ENCODE peak calls at places on chromosomes 6 and 20, in six cellular contexts. U, Q, B, I, A and C are unnamed samples.

GRCh38 chr6:111844376-111844775 is 28.9 kb downstream of the FYN start:
- DNase-seq in U (no peak), Q (no peak), B (no peak), I (no peak), A (no peak), C (no peak)

GRCh38 chr20:64224344-64225165 is 31.0 kb upstream of the PCMTD2 start:
- DNase-seq in U (no peak), Q (no peak), B (peak), I (peak), A (no peak), C (no peak)

GRCh38 chr6:5345324-5345723 is 84.0 kb downstream of the FARS2 start:
- DNase-seq in U (no peak), Q (no peak), B (no peak), I (no peak), A (no peak), C (no peak)

GRCh38 chr20:12237772-12238171 is 320.1 kb downstream of the BTBD3 start:
- DNase-seq in U (no peak), Q (no peak), B (peak), I (peak), A (no peak), C (peak)

GRCh38 chr6:24924956-24925355 is 10.8 kb downstream of the RIPOR2 start:
- DNase-seq in U (no peak), Q (no peak), B (no peak), I (no peak), A (no peak), C (no peak)

GRCh38 chr6:8658391-8658790 is 223.0 kb upstream of the SLC35B3 start:
- DNase-seq in U (no peak), Q (no peak), B (no peak), I (no peak), A (no peak), C (no peak)

GRCh38 chr6:96939019-96939805 is 14.7 kb downstream of the KLHL32 start:
- DNase-seq in U (no peak), Q (no peak), B (peak), I (no peak), A (no peak), C (no peak)

GRCh38 chr6:169251371-169251802 is 2.3 kb downstream of the THBS2 start:
- DNase-seq in U (no peak), Q (no peak), B (no peak), I (no peak), A (no peak), C (peak)

GRCh38 chr6:31087494-31088089 is 24.8 kb downstream of the C6orf15 start:
- DNase-seq in U (peak), Q (peak), B (peak), I (peak), A (peak), C (peak)

GRCh38 chr20:64242003-64242796 is 13.3 kb upstream of the PCMTD2 start:
- DNase-seq in U (peak), Q (no peak), B (no peak), I (no peak), A (no peak), C (peak)

GRCh38 chr6:28884423-28885148 is 39.2 kb downstream of the TRIM27 start:
- DNase-seq in U (no peak), Q (peak), B (no peak), I (no peak), A (no peak), C (no peak)

GRCh38 chr6:166382500-166382932 is 224 bp downstream of the MPC1 start:
- DNase-seq in U (no peak), Q (no peak), B (no peak), I (no peak), A (no peak), C (peak)

DNA sequence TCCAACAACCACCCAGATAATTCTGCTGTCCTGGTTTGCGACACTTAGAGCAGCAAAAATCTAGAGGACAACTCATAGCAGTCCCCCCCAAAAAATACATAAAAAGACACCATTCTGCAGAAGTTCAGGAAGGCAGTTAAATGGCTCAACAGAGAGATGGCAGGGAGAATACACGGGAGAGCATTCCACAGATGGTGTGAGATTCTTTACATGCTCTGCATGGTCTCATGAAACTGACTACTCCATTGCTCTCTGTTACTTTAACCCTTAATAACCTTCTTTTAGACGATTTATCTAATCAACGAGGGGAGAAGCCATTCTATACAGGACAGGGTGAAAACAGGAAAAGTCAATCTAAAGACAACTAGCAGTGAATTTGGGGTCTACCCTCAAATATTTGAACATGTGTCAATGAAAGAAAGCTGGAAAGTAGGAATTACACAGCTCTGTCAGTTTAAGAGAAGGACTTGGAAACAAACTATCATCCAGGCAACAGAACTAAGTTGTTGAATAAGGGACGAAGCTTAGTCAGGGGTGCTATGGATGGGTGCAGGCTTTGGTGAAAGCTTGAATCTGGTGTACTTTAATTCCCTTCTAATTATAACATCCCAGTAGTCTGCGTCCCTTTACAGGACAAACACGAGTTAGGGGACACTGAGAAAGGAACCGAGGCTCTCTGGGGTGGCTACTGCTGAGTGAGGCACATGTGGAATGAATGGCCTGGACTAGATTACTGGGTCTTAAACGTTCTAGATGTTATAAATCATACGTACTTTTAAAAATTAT is 5.1 kb downstream of the PERP start:
- DNase-seq in U (no peak), Q (no peak), B (no peak), I (no peak), A (no peak), C (no peak)
- H3K4me3 ChIP-seq in U (no peak), Q (no peak), B (no peak), I (peak), A (no peak), C (no peak)

GRCh38 chr6:37060195-37060559 is 54.7 kb downstream of the FGD2 start:
- DNase-seq in U (no peak), Q (no peak), B (no peak), I (no peak), A (no peak), C (no peak)
- H3K4me3 ChIP-seq in U (no peak), Q (no peak), B (no peak), I (no peak), A (no peak), C (no peak)

DNA sequence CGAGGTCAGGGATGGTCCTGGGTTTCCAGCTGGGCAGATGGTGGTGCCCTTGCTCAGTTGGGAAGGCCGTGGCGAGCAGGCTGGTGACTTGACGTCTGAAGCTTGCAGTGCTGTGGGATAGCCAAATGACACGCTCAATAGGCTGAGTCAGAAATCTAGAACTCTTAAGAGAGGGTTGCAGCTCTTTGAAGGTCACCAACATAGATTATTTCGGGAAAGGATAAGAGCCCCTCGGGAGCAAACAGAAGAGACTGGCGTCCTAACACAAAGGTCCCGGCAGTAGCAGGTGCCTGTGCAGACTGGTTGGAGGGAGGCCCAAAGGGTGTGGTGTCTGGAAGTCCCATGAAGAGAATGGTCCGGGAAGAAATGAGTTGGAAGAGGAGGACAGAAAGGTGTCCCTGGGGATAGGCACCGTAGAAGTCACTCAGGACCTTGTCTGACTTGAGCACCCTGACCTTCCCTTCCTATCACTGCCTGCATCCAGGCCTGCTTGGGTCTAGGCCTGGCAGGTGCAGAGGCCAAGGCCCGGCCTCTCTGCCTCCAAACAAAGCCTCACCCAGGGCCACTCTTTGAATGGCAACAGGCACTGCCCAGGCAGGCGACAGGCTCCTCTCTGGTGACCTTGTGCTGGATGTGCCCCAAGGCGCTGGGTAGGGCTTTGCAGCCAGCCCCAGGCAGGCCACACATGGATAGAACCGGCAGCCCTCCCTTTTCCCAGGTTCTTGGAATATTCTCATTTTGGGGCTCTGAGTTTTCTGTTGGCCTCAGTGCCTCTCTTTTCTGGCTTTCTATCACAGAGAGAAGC is 18.6 kb downstream of the PKIG start:
- DNase-seq in U (peak), Q (no peak), B (no peak), I (peak), A (no peak), C (peak)
- H3K4me3 ChIP-seq in U (peak), Q (no peak), B (no peak), I (peak), A (peak), C (no peak)

GRCh38 chr6:7085911-7086310 is 21.9 kb upstream of the RREB1 start:
- DNase-seq in U (no peak), Q (no peak), B (peak), I (peak), A (no peak), C (peak)

GRCh38 chr6:7088076-7088742 is 19.6 kb upstream of the RREB1 start:
- DNase-seq in U (no peak), Q (no peak), B (no peak), I (no peak), A (no peak), C (no peak)

GRCh38 chr6:7087491-7087979 is 20.2 kb upstream of the RREB1 start:
- DNase-seq in U (no peak), Q (no peak), B (no peak), I (no peak), A (no peak), C (no peak)

GRCh38 chr6:7086488-7086887 is 21.3 kb upstream of the RREB1 start:
- DNase-seq in U (no peak), Q (no peak), B (peak), I (peak), A (no peak), C (peak)

GRCh38 chr6:7087066-7087465 is 20.7 kb upstream of the RREB1 start:
- DNase-seq in U (no peak), Q (no peak), B (peak), I (no peak), A (no peak), C (no peak)
- H3K4me3 ChIP-seq in U (peak), Q (peak), B (no peak), I (peak), A (peak), C (peak)

GRCh38 chr20:62368629-62369507 is 1.8 kb upstream of the LAMA5 start:
- DNase-seq in U (peak), Q (no peak), B (peak), I (peak), A (no peak), C (no peak)

GRCh38 chr20:62366370-62367135 is 559 bp downstream of the LAMA5 start:
- DNase-seq in U (peak), Q (no peak), B (no peak), I (peak), A (no peak), C (no peak)

GRCh38 chr20:62367136-62367482 is at the start of gene LAMA5:
- DNase-seq in U (peak), Q (no peak), B (peak), I (peak), A (no peak), C (no peak)

GRCh38 chr20:62368303-62368628 is 1.2 kb upstream of the LAMA5 start:
- DNase-seq in U (no peak), Q (no peak), B (no peak), I (no peak), A (no peak), C (no peak)

DNA sequence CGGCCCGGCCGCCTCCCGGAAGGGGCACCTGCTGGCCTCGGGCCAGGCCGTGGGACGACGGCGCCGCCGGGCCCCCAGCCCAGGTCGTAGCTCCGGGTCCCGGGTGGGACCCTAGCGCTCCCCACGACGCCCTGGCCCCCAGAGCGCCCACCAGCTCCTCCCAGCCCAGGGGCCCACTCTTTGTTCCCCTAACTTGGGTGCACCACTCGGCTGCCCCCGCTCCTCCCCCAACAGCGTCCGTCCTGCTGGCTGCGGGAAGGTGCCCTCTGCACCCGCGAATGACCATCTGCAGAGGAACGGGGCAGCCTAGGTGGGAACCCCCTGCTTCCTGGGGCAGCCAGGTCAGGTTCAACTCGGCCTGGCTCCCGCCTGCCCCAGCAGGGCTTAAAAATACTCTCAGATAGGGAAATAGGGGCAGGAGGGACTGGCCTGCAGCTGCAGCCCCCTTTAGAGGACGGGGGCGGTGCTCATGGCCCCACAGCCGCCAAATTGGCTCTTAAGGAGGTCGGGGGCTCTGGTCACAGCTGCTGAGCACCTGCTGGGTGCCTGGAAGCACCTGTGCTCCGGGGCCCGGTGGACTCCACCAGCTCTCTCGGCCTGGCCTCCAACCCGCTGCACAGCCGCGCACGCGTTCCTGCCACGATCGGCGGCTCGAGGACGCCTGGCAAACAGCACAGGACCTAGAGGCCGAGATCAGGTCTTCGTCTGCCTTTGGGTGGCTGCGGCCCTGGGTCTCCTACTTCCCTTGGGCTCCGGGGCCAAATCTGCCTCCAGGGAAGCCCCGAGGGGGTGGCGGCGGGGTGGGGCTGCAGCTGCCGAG is 581 bp upstream of the LAMA5 start:
- DNase-seq in U (peak), Q (no peak), B (peak), I (peak), A (no peak), C (no peak)
- H3K4me3 ChIP-seq in U (peak), Q (peak), B (peak), I (peak), A (peak), C (peak)

GRCh38 chr6:3850451-3851203 is 1.5 kb downstream of the FAM50B start:
- DNase-seq in U (no peak), Q (peak), B (no peak), I (no peak), A (no peak), C (peak)

GRCh38 chr6:3847521-3847920 is 1.7 kb upstream of the FAM50B start:
- DNase-seq in U (no peak), Q (no peak), B (peak), I (no peak), A (no peak), C (no peak)

GRCh38 chr6:3848925-3849605 is at the start of gene FAM50B:
- DNase-seq in U (peak), Q (peak), B (peak), I (peak), A (peak), C (peak)

GRCh38 chr6:3849681-3850450 is 693 bp downstream of the FAM50B start:
- DNase-seq in U (no peak), Q (no peak), B (peak), I (no peak), A (no peak), C (peak)

GRCh38 chr6:3848380-3848779 is 793 bp upstream of the FAM50B start:
- DNase-seq in U (no peak), Q (no peak), B (peak), I (no peak), A (no peak), C (no peak)
- H3K4me3 ChIP-seq in U (peak), Q (peak), B (no peak), I (peak), A (peak), C (peak)

DNA sequence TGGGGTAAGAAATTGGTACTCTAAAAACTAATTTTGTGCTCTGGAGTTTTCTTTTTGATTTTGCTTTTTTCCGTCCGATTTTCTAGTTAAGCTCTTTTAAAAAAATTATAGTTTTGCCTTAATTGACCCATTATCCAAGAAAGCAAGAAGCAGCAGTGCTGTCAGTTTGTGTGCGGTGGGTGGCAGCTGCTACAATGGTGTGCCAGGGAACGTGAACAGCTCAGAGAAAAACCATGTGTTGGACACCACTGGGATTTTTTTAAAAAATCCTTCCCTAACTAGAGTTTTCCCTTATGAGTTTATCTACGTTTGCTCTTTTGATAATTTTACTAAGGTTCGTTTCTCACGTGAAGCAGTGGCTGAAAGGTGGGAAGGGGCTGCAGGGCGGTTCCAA is 8.0 kb downstream of the MAP3K5 start:
- DNase-seq in U (no peak), Q (no peak), B (no peak), I (no peak), A (no peak), C (no peak)
- H3K4me3 ChIP-seq in U (peak), Q (no peak), B (no peak), I (peak), A (peak), C (no peak)

DNA sequence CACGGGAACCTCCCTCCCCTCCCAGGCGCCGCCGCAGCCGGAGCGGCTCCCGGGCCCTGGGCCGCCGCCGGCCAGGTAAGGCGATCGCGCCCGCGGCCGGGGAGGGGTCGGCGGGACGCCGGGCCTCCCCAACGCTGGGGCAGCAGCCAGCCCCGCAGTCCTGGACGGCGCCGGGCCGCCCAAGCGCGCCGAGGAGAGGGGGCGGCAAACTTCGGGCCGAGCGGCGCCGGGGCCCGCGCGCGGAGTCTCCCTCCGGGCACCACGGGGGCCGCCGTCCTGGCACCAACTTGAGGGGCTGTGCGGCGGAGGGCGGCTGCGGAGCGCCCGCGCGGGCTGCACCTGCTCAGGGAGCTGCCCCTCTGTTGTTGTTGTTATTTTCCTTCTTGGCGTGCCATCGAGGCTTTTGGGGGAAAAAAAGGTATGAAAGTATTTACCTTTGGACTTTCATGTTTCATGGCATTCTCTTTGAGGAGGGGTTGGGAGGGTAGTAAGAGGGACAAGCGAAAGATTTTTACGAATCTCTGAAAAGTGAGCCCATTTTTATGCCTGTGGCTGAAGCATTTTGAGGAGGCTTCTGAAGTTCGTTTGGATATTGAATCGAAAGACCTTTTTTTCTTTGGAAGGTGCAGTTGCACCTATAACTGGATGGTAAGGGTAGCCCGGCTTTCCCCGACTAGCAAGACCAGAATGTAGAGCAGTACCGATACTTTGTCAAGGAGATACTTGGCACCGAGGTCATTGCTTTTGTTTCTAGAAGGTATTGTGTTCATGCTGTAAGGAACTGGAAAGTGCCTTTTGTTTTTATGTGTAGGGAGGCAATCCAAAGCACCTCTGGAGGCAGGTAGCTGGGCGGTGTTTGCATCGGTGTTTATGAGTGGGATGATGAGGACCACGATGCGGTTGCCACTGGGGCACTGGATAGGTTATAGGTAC is at the start of gene RNF182:
- DNase-seq in U (no peak), Q (no peak), B (no peak), I (no peak), A (no peak), C (no peak)
- H3K4me3 ChIP-seq in U (peak), Q (peak), B (peak), I (peak), A (peak), C (peak)